ENCODE peak calls at places on chromosomes 4 and X, in six cellular contexts. One of them, this sample, is unnamed.

GRCh38 chr4:52912608-52913007 is 50.5 kb downstream of the RASL11B start:
- DNase-seq in upper lobe of right lung: no peak
- DNase-seq in Karpas-422: no peak
- DNase-seq in breast epithelium: no peak
- DNase-seq in sigmoid colon: no peak
- DNase-seq in left lung: no peak
- DNase-seq in this sample: no peak

GRCh38 chr4:176579233-176579632 is 213.5 kb downstream of the VEGFC start:
- DNase-seq in upper lobe of right lung: no peak
- DNase-seq in left lung: no peak
- DNase-seq in Karpas-422: no peak
- DNase-seq in breast epithelium: no peak
- DNase-seq in sigmoid colon: no peak
- DNase-seq in this sample: no peak

GRCh38 chr4:39046243-39046642 is 14.0 kb upstream of the TMEM156 start:
- DNase-seq in left lung: no peak
- DNase-seq in Karpas-422: peak; percentile 69
- DNase-seq in sigmoid colon: no peak
- DNase-seq in breast epithelium: no peak
- DNase-seq in upper lobe of right lung: no peak
- DNase-seq in this sample: no peak

GRCh38 chr4:67651536-67651935 is 49.4 kb downstream of the UBA6 start:
- DNase-seq in left lung: no peak
- DNase-seq in breast epithelium: no peak
- DNase-seq in Karpas-422: no peak
- DNase-seq in sigmoid colon: no peak
- DNase-seq in upper lobe of right lung: no peak
- DNase-seq in this sample: no peak

GRCh38 chrX:107894038-107894437 is 68.4 kb downstream of the MID2 start:
- DNase-seq in Karpas-422: peak; percentile 90
- DNase-seq in sigmoid colon: no peak
- DNase-seq in left lung: no peak
- DNase-seq in breast epithelium: no peak
- DNase-seq in upper lobe of right lung: no peak
- DNase-seq in this sample: peak; percentile 14

GRCh38 chr4:159378056-159378616 is 275.3 kb downstream of the RAPGEF2 start:
- DNase-seq in breast epithelium: no peak
- DNase-seq in Karpas-422: no peak
- DNase-seq in left lung: peak; percentile 65
- DNase-seq in upper lobe of right lung: no peak
- DNase-seq in sigmoid colon: no peak
- DNase-seq in this sample: no peak

GRCh38 chr4:15354790-15355418 is 72.9 kb upstream of the C1QTNF7 start:
- DNase-seq in sigmoid colon: no peak
- DNase-seq in upper lobe of right lung: no peak
- DNase-seq in breast epithelium: no peak
- DNase-seq in Karpas-422: no peak
- DNase-seq in left lung: no peak
- DNase-seq in this sample: no peak

GRCh38 chr4:186169333-186169941 is 21.9 kb upstream of the CYP4V2 start:
- DNase-seq in upper lobe of right lung: no peak
- DNase-seq in sigmoid colon: no peak
- DNase-seq in Karpas-422: no peak
- DNase-seq in breast epithelium: no peak
- DNase-seq in left lung: no peak
- DNase-seq in this sample: no peak

GRCh38 chrX:118569676-118570075 is 74.1 kb downstream of the DOCK11 start:
- DNase-seq in upper lobe of right lung: no peak
- DNase-seq in sigmoid colon: no peak
- DNase-seq in Karpas-422: peak; percentile 19
- DNase-seq in breast epithelium: no peak
- DNase-seq in left lung: no peak
- DNase-seq in this sample: no peak

GRCh38 chr4:99947608-99948007 is 1.2 kb upstream of the DNAJB14 start:
- DNase-seq in upper lobe of right lung: no peak
- DNase-seq in sigmoid colon: no peak
- DNase-seq in breast epithelium: no peak
- DNase-seq in left lung: no peak
- DNase-seq in Karpas-422: peak; percentile 55
- DNase-seq in this sample: no peak

GRCh38 chr4:5750052-5750950 is 39.3 kb downstream of the EVC start:
- DNase-seq in left lung: no peak
- DNase-seq in upper lobe of right lung: peak; percentile 2
- DNase-seq in Karpas-422: no peak
- DNase-seq in sigmoid colon: peak; percentile 10
- DNase-seq in breast epithelium: no peak
- DNase-seq in this sample: no peak

GRCh38 chr4:149999485-150000074 is 78.7 kb upstream of the DCLK2 start:
- DNase-seq in left lung: no peak
- DNase-seq in upper lobe of right lung: no peak
- DNase-seq in sigmoid colon: peak; percentile 71
- DNase-seq in Karpas-422: peak; percentile 81
- DNase-seq in breast epithelium: no peak
- DNase-seq in this sample: no peak

GRCh38 chr4:115090483-115091075 is 22.8 kb downstream of the NDST4 start:
- DNase-seq in breast epithelium: no peak
- DNase-seq in Karpas-422: peak; percentile 79
- DNase-seq in left lung: no peak
- DNase-seq in upper lobe of right lung: no peak
- DNase-seq in sigmoid colon: no peak
- DNase-seq in this sample: no peak

GRCh38 chr4:83917572-83917971 is 381.7 kb downstream of the GPAT3 start:
- DNase-seq in breast epithelium: no peak
- DNase-seq in sigmoid colon: no peak
- DNase-seq in Karpas-422: no peak
- DNase-seq in left lung: no peak
- DNase-seq in upper lobe of right lung: no peak
- DNase-seq in this sample: no peak

GRCh38 chr4:184320630-184321029 is 103.0 kb upstream of the ENPP6 start:
- DNase-seq in upper lobe of right lung: no peak
- DNase-seq in left lung: no peak
- DNase-seq in breast epithelium: no peak
- DNase-seq in sigmoid colon: peak; percentile 86
- DNase-seq in Karpas-422: peak; percentile 68
- DNase-seq in this sample: no peak

GRCh38 chr4:112287258-112287873 is 1.7 kb upstream of the TIFA start:
- DNase-seq in sigmoid colon: no peak
- DNase-seq in breast epithelium: no peak
- DNase-seq in Karpas-422: peak; percentile 80
- DNase-seq in left lung: peak; percentile 22
- DNase-seq in upper lobe of right lung: no peak
- DNase-seq in this sample: no peak

GRCh38 chrX:3204606-3205005 is 141.8 kb downstream of the MXRA5 start:
- DNase-seq in breast epithelium: no peak
- DNase-seq in left lung: no peak
- DNase-seq in sigmoid colon: no peak
- DNase-seq in Karpas-422: no peak
- DNase-seq in upper lobe of right lung: no peak
- DNase-seq in this sample: no peak

GRCh38 chr4:156825074-156825473 is 146.5 kb downstream of the PDGFC start:
- DNase-seq in Karpas-422: no peak
- DNase-seq in sigmoid colon: no peak
- DNase-seq in left lung: no peak
- DNase-seq in upper lobe of right lung: no peak
- DNase-seq in breast epithelium: no peak
- DNase-seq in this sample: no peak

GRCh38 chr4:109406337-109406931 is 27.2 kb upstream of the SEC24B start:
- DNase-seq in upper lobe of right lung: no peak
- DNase-seq in sigmoid colon: no peak
- DNase-seq in breast epithelium: no peak
- DNase-seq in left lung: no peak
- DNase-seq in Karpas-422: peak; percentile 86
- DNase-seq in this sample: peak; percentile 34

GRCh38 chr4:82560853-82561744 is 689 bp downstream of the TMEM150C start:
- DNase-seq in sigmoid colon: no peak
- DNase-seq in upper lobe of right lung: no peak
- DNase-seq in breast epithelium: no peak
- DNase-seq in Karpas-422: no peak
- DNase-seq in left lung: no peak
- DNase-seq in this sample: no peak

GRCh38 chrX:115392871-115393270 is 103.4 kb downstream of the LUZP4 start:
- DNase-seq in left lung: no peak
- DNase-seq in upper lobe of right lung: no peak
- DNase-seq in Karpas-422: no peak
- DNase-seq in breast epithelium: no peak
- DNase-seq in sigmoid colon: no peak
- DNase-seq in this sample: no peak

GRCh38 chrX:28225508-28225907 is 244.3 kb upstream of the DCAF8L1 start:
- DNase-seq in upper lobe of right lung: no peak
- DNase-seq in left lung: no peak
- DNase-seq in sigmoid colon: no peak
- DNase-seq in Karpas-422: no peak
- DNase-seq in breast epithelium: no peak
- DNase-seq in this sample: no peak

GRCh38 chr4:104489731-104490095 is 5.0 kb downstream of the CXXC4 start:
- DNase-seq in Karpas-422: no peak
- DNase-seq in left lung: no peak
- DNase-seq in upper lobe of right lung: no peak
- DNase-seq in breast epithelium: no peak
- DNase-seq in sigmoid colon: no peak
- DNase-seq in this sample: no peak

GRCh38 chr4:1961038-1961437 is 47.7 kb downstream of the NELFA start:
- DNase-seq in sigmoid colon: no peak
- DNase-seq in breast epithelium: no peak
- DNase-seq in upper lobe of right lung: no peak
- DNase-seq in Karpas-422: no peak
- DNase-seq in left lung: no peak
- DNase-seq in this sample: no peak

GRCh38 chr4:1959104-1959384 is 49.7 kb downstream of the NELFA start:
- DNase-seq in upper lobe of right lung: no peak
- DNase-seq in sigmoid colon: no peak
- DNase-seq in breast epithelium: no peak
- DNase-seq in Karpas-422: no peak
- DNase-seq in left lung: no peak
- DNase-seq in this sample: no peak

GRCh38 chr4:1956631-1957030 is 52.1 kb downstream of the NELFA start:
- DNase-seq in left lung: no peak
- DNase-seq in breast epithelium: no peak
- DNase-seq in upper lobe of right lung: no peak
- DNase-seq in sigmoid colon: no peak
- DNase-seq in Karpas-422: no peak
- DNase-seq in this sample: no peak

GRCh38 chr4:1960170-1960825 is 48.5 kb downstream of the NELFA start:
- DNase-seq in Karpas-422: no peak
- DNase-seq in sigmoid colon: no peak
- DNase-seq in left lung: no peak
- DNase-seq in upper lobe of right lung: no peak
- DNase-seq in breast epithelium: no peak
- DNase-seq in this sample: no peak

DNA sequence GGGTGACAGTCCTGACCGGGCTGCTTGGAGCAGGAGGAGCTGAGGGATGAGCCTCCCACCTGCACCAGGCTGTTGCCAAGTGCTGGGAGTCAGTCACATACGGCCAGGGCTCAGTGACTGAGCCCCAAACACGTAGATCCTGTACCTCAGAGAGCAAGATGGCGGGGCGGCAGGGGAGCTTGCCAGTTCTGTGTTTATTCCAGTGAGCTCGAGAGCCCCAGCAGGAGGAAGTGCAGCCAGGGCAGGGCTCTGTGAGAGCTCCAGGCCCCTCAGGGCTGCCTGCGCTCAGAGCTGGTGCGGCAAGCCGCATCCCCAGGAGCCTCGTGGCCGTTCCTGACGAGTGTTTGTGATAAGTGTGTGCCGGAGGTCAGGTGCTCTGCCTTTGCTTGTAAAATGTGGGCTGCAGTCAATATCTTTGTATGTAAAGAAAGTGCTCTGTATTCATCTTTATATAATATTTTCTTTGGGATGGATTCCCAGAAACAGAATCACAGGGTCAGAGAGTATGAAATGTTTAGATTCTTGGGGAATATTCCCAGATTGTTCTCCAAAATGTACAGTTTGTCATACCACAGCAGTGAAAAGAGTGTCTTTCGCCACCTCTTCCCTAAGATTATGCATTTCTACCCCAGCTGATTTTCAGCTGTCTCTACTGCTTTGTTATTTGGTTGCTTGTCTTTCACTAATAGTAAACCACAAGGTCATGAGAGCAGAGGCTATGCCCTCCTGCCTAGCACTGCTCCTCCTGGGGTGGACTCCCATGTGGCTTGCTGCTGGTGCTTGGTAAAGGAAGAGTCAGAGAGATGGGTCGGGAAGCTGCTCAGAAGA is 50.3 kb downstream of the NELFA start:
- DNase-seq in left lung: no peak
- DNase-seq in sigmoid colon: no peak
- DNase-seq in upper lobe of right lung: peak; percentile 78
- DNase-seq in breast epithelium: no peak
- DNase-seq in Karpas-422: no peak
- DNase-seq in this sample: no peak
- H3K4me3 ChIP-seq in left lung: no peak overlapping the region
- H3K4me3 ChIP-seq in sigmoid colon: no peak overlapping the region
- H3K4me3 ChIP-seq in upper lobe of right lung: no peak overlapping the region
- H3K4me3 ChIP-seq in breast epithelium: no peak overlapping the region
- H3K4me3 ChIP-seq in Karpas-422: no peak overlapping the region
- H3K4me3 ChIP-seq in this sample: no peak overlapping the region

DNA sequence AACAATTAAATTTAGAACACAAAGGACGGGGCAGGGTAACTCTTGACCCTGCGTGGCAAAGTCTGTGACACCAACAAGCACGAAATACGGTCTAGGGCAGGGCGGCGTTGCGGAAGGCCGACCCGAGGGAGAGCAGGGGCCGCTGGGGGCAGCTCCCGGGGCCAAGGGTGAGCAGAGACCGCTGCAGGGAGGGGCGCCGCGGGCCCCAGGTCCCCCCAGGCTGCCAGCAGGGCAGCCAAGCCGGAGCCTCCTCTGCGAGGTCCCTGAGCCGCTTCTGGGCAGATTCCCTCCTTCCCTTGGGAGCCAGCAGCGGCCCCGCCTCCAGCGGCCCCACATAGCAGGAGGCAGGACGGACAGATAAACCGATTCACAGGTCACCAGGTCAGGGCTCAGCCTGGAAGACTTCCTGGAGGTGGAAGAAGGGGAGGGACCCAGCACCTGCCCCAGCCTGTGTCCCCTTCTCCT is 90.2 kb downstream of the FAM53A start:
- DNase-seq in left lung: peak; percentile 55
- DNase-seq in breast epithelium: no peak
- DNase-seq in Karpas-422: no peak
- DNase-seq in sigmoid colon: peak; percentile 40
- DNase-seq in upper lobe of right lung: peak; percentile 57
- DNase-seq in this sample: no peak
- H3K27me3 ChIP-seq in left lung: peaks cover 61% of the 10 kb centered on the region
- H3K27me3 ChIP-seq in breast epithelium: peaks cover 49% of the 10 kb centered on the region
- H3K27me3 ChIP-seq in Karpas-422: no peaks in the 10 kb centered on the region
- H3K27me3 ChIP-seq in sigmoid colon: peaks cover 5% of the 10 kb centered on the region
- H3K27me3 ChIP-seq in upper lobe of right lung: peaks cover 6% of the 10 kb centered on the region
- H3K27me3 ChIP-seq in this sample: no peaks in the 10 kb centered on the region

GRCh38 chr4:158090323-158090722 is 82.5 kb downstream of the GASK1B start:
- DNase-seq in breast epithelium: no peak
- DNase-seq in Karpas-422: no peak
- DNase-seq in left lung: no peak
- DNase-seq in sigmoid colon: no peak
- DNase-seq in upper lobe of right lung: no peak
- DNase-seq in this sample: no peak
- H3K27ac ChIP-seq in breast epithelium: no peak overlapping the region
- H3K27ac ChIP-seq in Karpas-422: no peak overlapping the region
- H3K27ac ChIP-seq in left lung: no peak overlapping the region
- H3K27ac ChIP-seq in sigmoid colon: peak overlapping the region; percentile 14
- H3K27ac ChIP-seq in upper lobe of right lung: no peak overlapping the region
- H3K27ac ChIP-seq in this sample: no peak overlapping the region

GRCh38 chr4:105923507-105924238 is 28.4 kb downstream of the NPNT start:
- DNase-seq in left lung: no peak
- DNase-seq in Karpas-422: no peak
- DNase-seq in breast epithelium: no peak
- DNase-seq in upper lobe of right lung: no peak
- DNase-seq in sigmoid colon: no peak
- DNase-seq in this sample: no peak
- H3K4me3 ChIP-seq in left lung: no peak overlapping the region
- H3K4me3 ChIP-seq in Karpas-422: no peak overlapping the region
- H3K4me3 ChIP-seq in breast epithelium: no peak overlapping the region
- H3K4me3 ChIP-seq in upper lobe of right lung: no peak overlapping the region
- H3K4me3 ChIP-seq in sigmoid colon: no peak overlapping the region
- H3K4me3 ChIP-seq in this sample: no peak overlapping the region

This sample was measured in prostate gland.